ENCODE peak calls at places on chromosomes 2 and 18, in five cellular contexts. One of them, this sample, is unnamed.

GRCh38 chr18:51009071-51009470 is 20.9 kb upstream of the SMAD4 start:
- DNase-seq in IMR-90: peak
- DNase-seq in neuronal stem cell: no peak
- DNase-seq in H9: no peak
- DNase-seq in H1: no peak
- DNase-seq in this sample: peak

GRCh38 chr2:71385008-71385407 is 53.4 kb downstream of the ZNF638 start:
- DNase-seq in H1: no peak
- DNase-seq in neuronal stem cell: no peak
- DNase-seq in H9: no peak
- DNase-seq in IMR-90: peak
- DNase-seq in this sample: peak

GRCh38 chr2:128793414-128793813 is 474.7 kb upstream of the HS6ST1 start:
- DNase-seq in IMR-90: no peak
- DNase-seq in H9: peak
- DNase-seq in neuronal stem cell: no peak
- DNase-seq in H1: peak
- DNase-seq in this sample: no peak

GRCh38 chr18:66873899-66874298 is 270.0 kb upstream of the CDH19 start:
- DNase-seq in H9: no peak
- DNase-seq in IMR-90: no peak
- DNase-seq in H1: no peak
- DNase-seq in neuronal stem cell: no peak
- DNase-seq in this sample: no peak

GRCh38 chr2:16408331-16409005 is 257.2 kb downstream of the CYRIA start:
- DNase-seq in neuronal stem cell: no peak
- DNase-seq in H9: no peak
- DNase-seq in IMR-90: no peak
- DNase-seq in H1: no peak
- DNase-seq in this sample: no peak

GRCh38 chr2:60355849-60356261 is 197.6 kb downstream of the BCL11A start:
- DNase-seq in H1: no peak
- DNase-seq in H9: no peak
- DNase-seq in neuronal stem cell: no peak
- DNase-seq in IMR-90: no peak
- DNase-seq in this sample: no peak

GRCh38 chr2:33029459-33029858 is 82.7 kb downstream of the LTBP1 start:
- DNase-seq in neuronal stem cell: no peak
- DNase-seq in IMR-90: no peak
- DNase-seq in H9: no peak
- DNase-seq in H1: no peak
- DNase-seq in this sample: peak

GRCh38 chr2:33712674-33713073 is 113.6 kb upstream of the FAM98A start:
- DNase-seq in neuronal stem cell: no peak
- DNase-seq in H9: no peak
- DNase-seq in IMR-90: no peak
- DNase-seq in H1: no peak
- DNase-seq in this sample: no peak

GRCh38 chr18:34544930-34545329 is 165.2 kb upstream of the DTNA start:
- DNase-seq in H1: no peak
- DNase-seq in H9: no peak
- DNase-seq in IMR-90: no peak
- DNase-seq in neuronal stem cell: no peak
- DNase-seq in this sample: no peak

GRCh38 chr2:27370816-27371620 is 602 bp downstream of the SNX17 start:
- DNase-seq in neuronal stem cell: no peak
- DNase-seq in IMR-90: peak
- DNase-seq in H1: peak
- DNase-seq in H9: no peak
- DNase-seq in this sample: peak

GRCh38 chr2:165406053-165406628 is 63.4 kb upstream of the CSRNP3 start:
- DNase-seq in IMR-90: no peak
- DNase-seq in neuronal stem cell: peak
- DNase-seq in H9: peak
- DNase-seq in H1: no peak
- DNase-seq in this sample: peak

GRCh38 chr2:54461251-54461650 is 5.1 kb downstream of the SPTBN1 start:
- DNase-seq in H9: no peak
- DNase-seq in IMR-90: no peak
- DNase-seq in neuronal stem cell: no peak
- DNase-seq in H1: no peak
- DNase-seq in this sample: peak

GRCh38 chr2:200159829-200160781 is 146.4 kb upstream of the SPATS2L start:
- DNase-seq in H1: no peak
- DNase-seq in neuronal stem cell: no peak
- DNase-seq in IMR-90: peak
- DNase-seq in H9: no peak
- DNase-seq in this sample: peak

GRCh38 chr2:19542796-19543195 is 184.4 kb upstream of the OSR1 start:
- DNase-seq in IMR-90: no peak
- DNase-seq in H9: no peak
- DNase-seq in neuronal stem cell: no peak
- DNase-seq in H1: no peak
- DNase-seq in this sample: no peak

GRCh38 chr2:226426292-226426736 is 373.3 kb downstream of the IRS1 start:
- DNase-seq in neuronal stem cell: no peak
- DNase-seq in IMR-90: peak
- DNase-seq in H9: no peak
- DNase-seq in H1: no peak
- DNase-seq in this sample: peak

GRCh38 chr2:8544786-8545631 is 136.8 kb upstream of the ID2 start:
- DNase-seq in H1: no peak
- DNase-seq in neuronal stem cell: no peak
- DNase-seq in H9: peak
- DNase-seq in IMR-90: peak
- DNase-seq in this sample: peak

GRCh38 chr2:709138-709779 is 32.1 kb upstream of the TMEM18 start:
- DNase-seq in H1: no peak
- DNase-seq in IMR-90: no peak
- DNase-seq in H9: no peak
- DNase-seq in neuronal stem cell: no peak
- DNase-seq in this sample: no peak

GRCh38 chr2:171798156-171798815 is 95.8 kb downstream of the SLC25A12 start:
- DNase-seq in neuronal stem cell: peak
- DNase-seq in H1: no peak
- DNase-seq in IMR-90: peak
- DNase-seq in H9: no peak
- DNase-seq in this sample: peak

GRCh38 chr2:226405465-226405864 is 394.2 kb downstream of the IRS1 start:
- DNase-seq in neuronal stem cell: no peak
- DNase-seq in H1: no peak
- DNase-seq in IMR-90: no peak
- DNase-seq in H9: no peak
- DNase-seq in this sample: no peak

GRCh38 chr2:144453039-144453336 is 66.9 kb downstream of the ZEB2 start:
- DNase-seq in H1: no peak
- DNase-seq in H9: no peak
- DNase-seq in IMR-90: peak
- DNase-seq in neuronal stem cell: no peak
- DNase-seq in this sample: peak

GRCh38 chr2:25877431-25878360 is 591 bp downstream of the ASXL2 start:
- DNase-seq in neuronal stem cell: peak
- DNase-seq in IMR-90: peak
- DNase-seq in H9: peak
- DNase-seq in H1: peak
- DNase-seq in this sample: peak

GRCh38 chr2:25881759-25882158 is 3.5 kb upstream of the ASXL2 start:
- DNase-seq in IMR-90: no peak
- DNase-seq in neuronal stem cell: no peak
- DNase-seq in H9: no peak
- DNase-seq in H1: no peak
- DNase-seq in this sample: no peak

GRCh38 chr2:25878361-25879132 is at the start of gene ASXL2:
- DNase-seq in IMR-90: peak
- DNase-seq in H1: peak
- DNase-seq in neuronal stem cell: peak
- DNase-seq in H9: peak
- DNase-seq in this sample: peak

GRCh38 chr2:25879133-25879730 is 945 bp upstream of the ASXL2 start:
- DNase-seq in H9: no peak
- DNase-seq in IMR-90: peak
- DNase-seq in neuronal stem cell: no peak
- DNase-seq in H1: no peak
- DNase-seq in this sample: peak
- H4K91ac ChIP-seq in H9: no peak
- H4K91ac ChIP-seq in IMR-90: peak
- H4K91ac ChIP-seq in neuronal stem cell: no peak
- H4K91ac ChIP-seq in H1: peak
- H4K91ac ChIP-seq in this sample: no peak

DNA sequence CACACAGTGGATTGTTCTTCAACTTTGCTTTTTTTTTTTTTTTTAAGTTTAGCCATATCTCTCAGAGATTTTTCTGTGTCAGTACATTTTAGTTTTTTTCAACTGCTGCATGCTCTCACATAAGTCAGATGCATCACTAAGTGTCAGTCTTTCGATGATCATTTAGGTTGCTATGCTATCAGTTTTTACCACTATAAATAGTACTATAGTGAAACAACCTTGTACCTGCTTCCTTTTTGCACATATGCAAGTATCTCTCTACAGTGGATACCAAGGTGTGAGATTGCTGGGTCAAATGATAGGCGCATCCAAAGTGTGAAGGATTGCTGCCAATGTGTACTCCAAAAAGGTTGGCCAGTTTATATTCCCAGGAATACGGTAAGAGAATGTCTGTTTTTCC is 33.5 kb upstream of the MAP4K3 start:
- DNase-seq in H9: no peak
- DNase-seq in IMR-90: no peak
- DNase-seq in H1: no peak
- DNase-seq in neuronal stem cell: no peak
- DNase-seq in this sample: no peak
- H3K14ac ChIP-seq in H9: no peak
- H3K14ac ChIP-seq in IMR-90: peak
- H3K14ac ChIP-seq in H1: no peak
- H3K14ac ChIP-seq in neuronal stem cell: no peak
- H3K14ac ChIP-seq in this sample: no peak

GRCh38 chr2:85539361-85540130 is 578 bp downstream of the MAT2A start:
- DNase-seq in neuronal stem cell: peak
- DNase-seq in H9: peak
- DNase-seq in H1: peak
- DNase-seq in IMR-90: peak
- DNase-seq in this sample: peak

GRCh38 chr2:85538507-85539360 is at the start of gene MAT2A:
- DNase-seq in H1: peak
- DNase-seq in IMR-90: peak
- DNase-seq in neuronal stem cell: peak
- DNase-seq in H9: peak
- DNase-seq in this sample: peak

GRCh38 chr2:85536479-85536878 is 2.5 kb upstream of the MAT2A start:
- DNase-seq in H9: no peak
- DNase-seq in neuronal stem cell: no peak
- DNase-seq in H1: no peak
- DNase-seq in IMR-90: peak
- DNase-seq in this sample: peak

GRCh38 chr2:85540131-85540587 is 1.2 kb downstream of the MAT2A start:
- DNase-seq in H1: no peak
- DNase-seq in neuronal stem cell: no peak
- DNase-seq in IMR-90: peak
- DNase-seq in H9: no peak
- DNase-seq in this sample: peak

GRCh38 chr2:85537600-85538506 is 1.1 kb upstream of the MAT2A start:
- DNase-seq in IMR-90: no peak
- DNase-seq in neuronal stem cell: peak
- DNase-seq in H1: peak
- DNase-seq in H9: peak
- DNase-seq in this sample: peak
- H4K91ac ChIP-seq in IMR-90: peak
- H4K91ac ChIP-seq in neuronal stem cell: peak
- H4K91ac ChIP-seq in H1: peak
- H4K91ac ChIP-seq in H9: peak
- H4K91ac ChIP-seq in this sample: peak

GRCh38 chr2:149039213-149039724 is 770 bp downstream of the LYPD6B start:
- DNase-seq in H9: no peak
- DNase-seq in H1: no peak
- DNase-seq in IMR-90: no peak
- DNase-seq in neuronal stem cell: no peak
- DNase-seq in this sample: no peak
- H3K14ac ChIP-seq in H9: peak
- H3K14ac ChIP-seq in H1: no peak
- H3K14ac ChIP-seq in IMR-90: no peak
- H3K14ac ChIP-seq in neuronal stem cell: no peak
- H3K14ac ChIP-seq in this sample: peak

DNA sequence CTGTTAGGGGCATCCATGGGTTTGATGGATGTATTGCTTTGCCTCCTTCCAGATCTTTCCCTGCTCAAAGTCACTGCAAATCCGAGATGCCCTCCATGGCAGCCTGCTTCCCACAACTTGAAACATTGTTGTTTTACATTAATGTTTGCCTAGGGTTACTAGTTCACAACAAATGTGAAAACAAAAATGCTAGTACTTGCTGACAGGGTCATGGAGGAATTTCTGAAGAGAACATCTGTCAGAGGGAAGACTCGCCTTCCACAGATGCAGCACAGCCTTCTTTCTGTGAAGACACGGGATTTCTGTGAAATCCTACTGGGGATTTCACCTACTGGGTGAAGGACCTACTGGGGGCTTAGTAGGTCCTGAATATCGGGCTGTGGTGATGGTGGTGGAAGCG is 260.0 kb upstream of the FN1 start:
- DNase-seq in neuronal stem cell: no peak
- DNase-seq in H9: no peak
- DNase-seq in IMR-90: peak
- DNase-seq in H1: no peak
- DNase-seq in this sample: peak
- H4K91ac ChIP-seq in neuronal stem cell: no peak
- H4K91ac ChIP-seq in H9: no peak
- H4K91ac ChIP-seq in IMR-90: peak
- H4K91ac ChIP-seq in H1: no peak
- H4K91ac ChIP-seq in this sample: no peak

DNA sequence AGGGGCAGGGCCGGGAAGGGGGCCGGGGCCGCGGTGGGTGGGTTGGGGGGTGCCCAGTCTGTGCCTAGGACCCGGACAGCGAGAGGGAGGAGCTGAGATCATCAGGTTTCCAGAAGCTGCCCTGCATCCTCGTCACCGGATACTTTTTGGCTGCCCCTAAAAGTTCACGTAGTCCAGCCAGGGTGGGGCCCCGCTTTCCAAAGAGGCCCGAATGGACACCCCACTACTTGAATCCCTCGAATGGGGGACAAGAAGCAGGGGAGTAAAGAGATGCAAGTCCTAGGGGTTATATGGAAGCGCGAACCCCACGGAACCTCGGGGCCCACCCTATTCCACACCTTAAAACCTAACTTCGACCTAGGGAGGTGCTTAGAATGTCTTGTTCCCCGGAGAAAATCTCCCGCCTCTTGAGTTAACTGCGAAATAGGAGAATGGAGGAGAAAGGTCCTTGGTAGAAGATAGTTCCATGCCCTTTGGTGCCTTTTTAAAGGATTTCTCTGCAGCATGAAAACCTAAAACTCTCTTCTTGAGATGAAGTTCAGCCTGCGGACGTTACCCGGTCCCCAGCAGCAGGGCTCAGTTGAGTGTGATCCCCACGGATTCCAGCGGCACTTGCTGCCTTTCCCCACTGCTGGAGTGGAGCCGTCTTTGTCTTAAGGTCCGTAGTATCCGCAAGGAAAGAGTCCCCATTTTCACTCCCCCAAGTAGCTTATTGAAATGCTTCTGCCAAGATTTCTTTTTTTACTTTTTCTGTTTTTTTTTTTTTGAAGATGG is 2.1 kb upstream of the RNF152 start:
- DNase-seq in H9: no peak
- DNase-seq in H1: no peak
- DNase-seq in IMR-90: no peak
- DNase-seq in neuronal stem cell: no peak
- DNase-seq in this sample: no peak
- H3K14ac ChIP-seq in H9: no peak
- H3K14ac ChIP-seq in H1: no peak
- H3K14ac ChIP-seq in IMR-90: no peak
- H3K14ac ChIP-seq in neuronal stem cell: no peak
- H3K14ac ChIP-seq in this sample: no peak